ENCODE peak calls at places on chromosomes 3 and 15, in four cellular contexts. M is endothelial cell, B is NCI-H345, F is RCC 7860. T is an unnamed sample.

GRCh38 chr3:193780371-193780770 is 187.4 kb downstream of the OPA1 start:
- DNase-seq in M (no peak), B (no peak), F (no peak), T (no peak)

GRCh38 chr3:133895208-133896001 is at the start of gene RAB6B:
- DNase-seq in M (peak; percentile 55), B (peak; percentile 54), F (no peak), T (peak; percentile 57)

GRCh38 chr3:149964296-149964695 is 6.4 kb downstream of the PFN2 start:
- DNase-seq in M (no peak), B (no peak), F (no peak), T (no peak)

GRCh38 chr3:160801386-160802118 is 45.5 kb downstream of the PPM1L start:
- DNase-seq in M (no peak), B (no peak), F (peak; percentile 25), T (no peak)

GRCh38 chr3:57646723-57647122 is 46.2 kb downstream of the DENND6A start:
- DNase-seq in M (no peak), B (no peak), F (no peak), T (no peak)

GRCh38 chr3:15783361-15783969 is 14.3 kb downstream of the ANKRD28 start:
- DNase-seq in M (no peak), B (no peak), F (no peak), T (no peak)

GRCh38 chr3:187186801-187187421 is 10.4 kb upstream of the RTP1 start:
- DNase-seq in M (no peak), B (no peak), F (no peak), T (peak; percentile 86)

GRCh38 chr3:159762981-159763465 is 225.6 kb upstream of the IL12A start:
- DNase-seq in M (peak; percentile 67), B (peak; percentile 28), F (peak; percentile 89), T (peak; percentile 76)

GRCh38 chr15:29045717-29046116 is 159.9 kb downstream of the APBA2 start:
- DNase-seq in M (no peak), B (no peak), F (no peak), T (no peak)

GRCh38 chr15:88735212-88735611 is 68.0 kb upstream of the ACAN start:
- DNase-seq in M (no peak), B (no peak), F (no peak), T (no peak)

GRCh38 chr15:37792351-37792750 is 142.1 kb upstream of the TMCO5A start:
- DNase-seq in M (no peak), B (no peak), F (peak; percentile 9), T (no peak)

GRCh38 chr3:186021673-186022362 is 84.0 kb upstream of the TRA2B start:
- DNase-seq in M (no peak), B (no peak), F (peak; percentile 55), T (no peak)

GRCh38 chr3:187678869-187679268 is 8.7 kb upstream of the SST start:
- DNase-seq in M (peak; percentile 60), B (peak; percentile 59), F (peak; percentile 46), T (peak; percentile 78)

GRCh38 chr15:81073796-81074195 is 60.3 kb upstream of the CFAP161 start:
- DNase-seq in M (no peak), B (no peak), F (no peak), T (no peak)

GRCh38 chr15:101159936-101160770 is 91.7 kb downstream of the CHSY1 start:
- DNase-seq in M (no peak), B (no peak), F (no peak), T (no peak)

GRCh38 chr3:170614214-170614966 is 28.5 kb upstream of the SLC7A14 start:
- DNase-seq in M (no peak), B (no peak), F (peak; percentile 85), T (peak; percentile 60)

GRCh38 chr15:77266708-77267387 is 153.1 kb downstream of the PEAK1 start:
- DNase-seq in M (no peak), B (no peak), F (no peak), T (no peak)

GRCh38 chr3:149702691-149703426 is 45.0 kb upstream of the WWTR1 start:
- DNase-seq in M (no peak), B (no peak), F (peak; percentile 24), T (no peak)

GRCh38 chr15:65676123-65676522 is 54.4 kb downstream of the SLC24A1 start:
- DNase-seq in M (no peak), B (no peak), F (no peak), T (no peak)